ENCODE peak calls at places on chromosomes 7 and 10, in nine cellular contexts. One of them, this sample, is unnamed.

GRCh38 chr7:149028346-149029109 is at the start of gene PDIA4:
- DNase-seq in thoracic aorta: peak; percentile 97
- DNase-seq in hepatocyte: peak; percentile 99
- DNase-seq in OCI-LY7: peak; percentile 98
- DNase-seq in mammary epithelial cell: peak; percentile 100
- DNase-seq in Peyer's patch: peak; percentile 99
- DNase-seq in endodermal cell: peak; percentile 100
- DNase-seq in neural progenitor cell: peak; percentile 99
- DNase-seq in AG04450: peak; percentile 98
- DNase-seq in this sample: peak; percentile 99

GRCh38 chr7:100428967-100429636 is 529 bp upstream of the MEPCE start:
- DNase-seq in thoracic aorta: peak; percentile 100
- DNase-seq in hepatocyte: peak; percentile 100
- DNase-seq in OCI-LY7: peak; percentile 100
- DNase-seq in mammary epithelial cell: peak; percentile 99
- DNase-seq in Peyer's patch: peak; percentile 100
- DNase-seq in endodermal cell: peak; percentile 100
- DNase-seq in neural progenitor cell: peak; percentile 100
- DNase-seq in AG04450: peak; percentile 100
- DNase-seq in this sample: peak; percentile 100

GRCh38 chr10:5284311-5285057 is 80.3 kb upstream of the UCN3 start:
- DNase-seq in thoracic aorta: no peak
- DNase-seq in hepatocyte: no peak
- DNase-seq in OCI-LY7: no peak
- DNase-seq in mammary epithelial cell: peak; percentile 23
- DNase-seq in Peyer's patch: no peak
- DNase-seq in endodermal cell: no peak
- DNase-seq in neural progenitor cell: no peak
- DNase-seq in AG04450: no peak
- DNase-seq in this sample: no peak

GRCh38 chr10:72096115-72097000 is 8.0 kb upstream of the SPOCK2 start:
- DNase-seq in thoracic aorta: no peak
- DNase-seq in hepatocyte: peak; percentile 67
- DNase-seq in OCI-LY7: no peak
- DNase-seq in mammary epithelial cell: no peak
- DNase-seq in Peyer's patch: no peak
- DNase-seq in endodermal cell: no peak
- DNase-seq in neural progenitor cell: peak; percentile 32
- DNase-seq in AG04450: no peak
- DNase-seq in this sample: no peak

GRCh38 chr10:133116455-133116854 is 28.7 kb downstream of the ADGRA1 start:
- DNase-seq in thoracic aorta: no peak
- DNase-seq in hepatocyte: no peak
- DNase-seq in OCI-LY7: no peak
- DNase-seq in mammary epithelial cell: no peak
- DNase-seq in Peyer's patch: no peak
- DNase-seq in endodermal cell: no peak
- DNase-seq in neural progenitor cell: no peak
- DNase-seq in AG04450: no peak
- DNase-seq in this sample: no peak

GRCh38 chr10:53422223-53422888 is 649.8 kb upstream of the MBL2 start:
- DNase-seq in thoracic aorta: no peak
- DNase-seq in hepatocyte: no peak
- DNase-seq in OCI-LY7: no peak
- DNase-seq in mammary epithelial cell: no peak
- DNase-seq in Peyer's patch: no peak
- DNase-seq in endodermal cell: peak; percentile 45
- DNase-seq in neural progenitor cell: no peak
- DNase-seq in AG04450: no peak
- DNase-seq in this sample: no peak

GRCh38 chr10:98248018-98248417 is 20.0 kb downstream of the LOXL4 start:
- DNase-seq in thoracic aorta: no peak
- DNase-seq in hepatocyte: no peak
- DNase-seq in OCI-LY7: no peak
- DNase-seq in mammary epithelial cell: no peak
- DNase-seq in Peyer's patch: no peak
- DNase-seq in endodermal cell: no peak
- DNase-seq in neural progenitor cell: no peak
- DNase-seq in AG04450: no peak
- DNase-seq in this sample: no peak

GRCh38 chr10:16280595-16280994 is 156.2 kb upstream of the PTER start:
- DNase-seq in thoracic aorta: no peak
- DNase-seq in hepatocyte: no peak
- DNase-seq in OCI-LY7: no peak
- DNase-seq in mammary epithelial cell: no peak
- DNase-seq in Peyer's patch: no peak
- DNase-seq in endodermal cell: no peak
- DNase-seq in neural progenitor cell: no peak
- DNase-seq in AG04450: no peak
- DNase-seq in this sample: no peak

GRCh38 chr10:129949411-129950335 is 14.4 kb downstream of the EBF3 start:
- DNase-seq in thoracic aorta: no peak
- DNase-seq in hepatocyte: peak; percentile 75
- DNase-seq in OCI-LY7: no peak
- DNase-seq in mammary epithelial cell: no peak
- DNase-seq in Peyer's patch: no peak
- DNase-seq in endodermal cell: peak; percentile 82
- DNase-seq in neural progenitor cell: peak; percentile 82
- DNase-seq in AG04450: no peak
- DNase-seq in this sample: no peak

GRCh38 chr7:66930341-66930740 is 9.3 kb downstream of the TMEM248 start:
- DNase-seq in thoracic aorta: no peak
- DNase-seq in hepatocyte: peak; percentile 13
- DNase-seq in OCI-LY7: no peak
- DNase-seq in mammary epithelial cell: peak; percentile 35
- DNase-seq in Peyer's patch: no peak
- DNase-seq in endodermal cell: peak; percentile 87
- DNase-seq in neural progenitor cell: peak; percentile 83
- DNase-seq in AG04450: no peak
- DNase-seq in this sample: no peak

GRCh38 chr10:70664702-70665195 is 7.6 kb upstream of the ADAMTS14 start:
- DNase-seq in thoracic aorta: no peak
- DNase-seq in hepatocyte: peak; percentile 39
- DNase-seq in OCI-LY7: peak; percentile 24
- DNase-seq in mammary epithelial cell: peak; percentile 97
- DNase-seq in Peyer's patch: no peak
- DNase-seq in endodermal cell: peak; percentile 20
- DNase-seq in neural progenitor cell: peak; percentile 28
- DNase-seq in AG04450: peak; percentile 96
- DNase-seq in this sample: peak; percentile 62

GRCh38 chr7:101943306-101943705 is 125.9 kb downstream of the CUX1 start:
- DNase-seq in thoracic aorta: no peak
- DNase-seq in hepatocyte: no peak
- DNase-seq in OCI-LY7: no peak
- DNase-seq in mammary epithelial cell: no peak
- DNase-seq in Peyer's patch: no peak
- DNase-seq in endodermal cell: no peak
- DNase-seq in neural progenitor cell: no peak
- DNase-seq in AG04450: no peak
- DNase-seq in this sample: no peak

GRCh38 chr7:76077435-76077834 is 29.5 kb downstream of the MDH2 start:
- DNase-seq in thoracic aorta: no peak
- DNase-seq in hepatocyte: no peak
- DNase-seq in OCI-LY7: no peak
- DNase-seq in mammary epithelial cell: no peak
- DNase-seq in Peyer's patch: no peak
- DNase-seq in endodermal cell: no peak
- DNase-seq in neural progenitor cell: no peak
- DNase-seq in AG04450: no peak
- DNase-seq in this sample: no peak

GRCh38 chr7:50534690-50535290 is 30.4 kb downstream of the DDC start:
- DNase-seq in thoracic aorta: no peak
- DNase-seq in hepatocyte: peak; percentile 76
- DNase-seq in OCI-LY7: no peak
- DNase-seq in mammary epithelial cell: peak; percentile 99
- DNase-seq in Peyer's patch: no peak
- DNase-seq in endodermal cell: peak; percentile 67
- DNase-seq in neural progenitor cell: no peak
- DNase-seq in AG04450: peak; percentile 98
- DNase-seq in this sample: no peak

GRCh38 chr7:56206420-56206819 is 90.2 kb upstream of the NUPR2 start:
- DNase-seq in thoracic aorta: no peak
- DNase-seq in hepatocyte: no peak
- DNase-seq in OCI-LY7: no peak
- DNase-seq in mammary epithelial cell: no peak
- DNase-seq in Peyer's patch: no peak
- DNase-seq in endodermal cell: no peak
- DNase-seq in neural progenitor cell: no peak
- DNase-seq in AG04450: no peak
- DNase-seq in this sample: no peak
- H3K9me3 ChIP-seq in thoracic aorta: no peaks in the 10 kb centered on the region
- H3K9me3 ChIP-seq in hepatocyte: no peaks in the 10 kb centered on the region
- H3K9me3 ChIP-seq in OCI-LY7: no peaks in the 10 kb centered on the region
- H3K9me3 ChIP-seq in mammary epithelial cell: peaks cover 10% of the 10 kb centered on the region
- H3K9me3 ChIP-seq in Peyer's patch: no peaks in the 10 kb centered on the region
- H3K9me3 ChIP-seq in endodermal cell: peaks cover 72% of the 10 kb centered on the region
- H3K9me3 ChIP-seq in neural progenitor cell: peaks cover 57% of the 10 kb centered on the region
- H3K9me3 ChIP-seq in AG04450: peaks cover 15% of the 10 kb centered on the region
- H3K9me3 ChIP-seq in this sample: no peaks in the 10 kb centered on the region

GRCh38 chr7:78134256-78134655 is 335.7 kb downstream of the PHTF2 start:
- DNase-seq in thoracic aorta: no peak
- DNase-seq in hepatocyte: peak; percentile 38
- DNase-seq in OCI-LY7: peak; percentile 52
- DNase-seq in mammary epithelial cell: peak; percentile 23
- DNase-seq in Peyer's patch: no peak
- DNase-seq in endodermal cell: no peak
- DNase-seq in neural progenitor cell: peak; percentile 37
- DNase-seq in AG04450: peak; percentile 39
- DNase-seq in this sample: no peak
- TF ChIP-seq CTCF in thoracic aorta: peak; percentile 54
- TF ChIP-seq CTCF in hepatocyte: peak; percentile 55
- TF ChIP-seq CTCF in OCI-LY7: peak; percentile 83
- TF ChIP-seq CTCF in mammary epithelial cell: peak; percentile 47
- TF ChIP-seq CTCF in Peyer's patch: no peak
- TF ChIP-seq CTCF in endodermal cell: peak; percentile 84
- TF ChIP-seq CTCF in neural progenitor cell: peak; percentile 70
- TF ChIP-seq CTCF in AG04450: peak; percentile 70
- TF ChIP-seq CTCF in this sample: peak; percentile 13

GRCh38 chr10:76621886-76622620 is 1015.6 kb downstream of the KCNMA1 start:
- DNase-seq in thoracic aorta: no peak
- DNase-seq in hepatocyte: no peak
- DNase-seq in OCI-LY7: no peak
- DNase-seq in mammary epithelial cell: no peak
- DNase-seq in Peyer's patch: no peak
- DNase-seq in endodermal cell: no peak
- DNase-seq in neural progenitor cell: no peak
- DNase-seq in AG04450: no peak
- DNase-seq in this sample: no peak

GRCh38 chr10:76631054-76631453 is 1006.6 kb downstream of the KCNMA1 start:
- DNase-seq in thoracic aorta: no peak
- DNase-seq in hepatocyte: no peak
- DNase-seq in OCI-LY7: no peak
- DNase-seq in mammary epithelial cell: no peak
- DNase-seq in Peyer's patch: no peak
- DNase-seq in endodermal cell: no peak
- DNase-seq in neural progenitor cell: no peak
- DNase-seq in AG04450: no peak
- DNase-seq in this sample: no peak

GRCh38 chr10:76628801-76629200 is 1008.8 kb downstream of the KCNMA1 start:
- DNase-seq in thoracic aorta: no peak
- DNase-seq in hepatocyte: no peak
- DNase-seq in OCI-LY7: no peak
- DNase-seq in mammary epithelial cell: no peak
- DNase-seq in Peyer's patch: no peak
- DNase-seq in endodermal cell: no peak
- DNase-seq in neural progenitor cell: no peak
- DNase-seq in AG04450: no peak
- DNase-seq in this sample: no peak

GRCh38 chr10:76624470-76624869 is 1013.1 kb downstream of the KCNMA1 start:
- DNase-seq in thoracic aorta: no peak
- DNase-seq in hepatocyte: no peak
- DNase-seq in OCI-LY7: no peak
- DNase-seq in mammary epithelial cell: no peak
- DNase-seq in Peyer's patch: no peak
- DNase-seq in endodermal cell: no peak
- DNase-seq in neural progenitor cell: no peak
- DNase-seq in AG04450: no peak
- DNase-seq in this sample: no peak

DNA sequence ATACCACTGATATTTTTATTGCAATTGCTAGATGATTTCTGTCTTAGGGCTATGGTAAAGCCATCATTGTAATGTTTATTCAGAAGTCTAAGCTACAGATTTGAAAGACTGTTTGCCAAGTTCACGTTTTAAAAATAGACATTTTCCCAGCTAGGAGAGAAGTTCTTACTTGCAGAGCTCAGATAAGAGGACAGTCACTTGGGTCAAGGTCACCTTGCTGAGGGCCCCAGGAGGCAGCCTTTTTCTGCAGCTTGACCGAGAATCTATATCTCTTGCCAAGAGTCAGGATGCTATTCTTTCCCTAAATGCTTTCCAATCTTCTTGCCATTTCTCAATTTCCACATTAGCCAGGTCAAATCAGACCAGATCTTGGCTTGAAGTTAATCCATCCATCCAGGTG is 1011.2 kb downstream of the KCNMA1 start:
- DNase-seq in thoracic aorta: no peak
- DNase-seq in hepatocyte: no peak
- DNase-seq in OCI-LY7: no peak
- DNase-seq in mammary epithelial cell: no peak
- DNase-seq in Peyer's patch: no peak
- DNase-seq in endodermal cell: no peak
- DNase-seq in neural progenitor cell: no peak
- DNase-seq in AG04450: no peak
- DNase-seq in this sample: no peak
- H3K4me3 ChIP-seq in thoracic aorta: no peak overlapping the region
- H3K4me3 ChIP-seq in hepatocyte: no peak overlapping the region
- H3K4me3 ChIP-seq in OCI-LY7: no peak overlapping the region
- H3K4me3 ChIP-seq in mammary epithelial cell: no peak overlapping the region
- H3K4me3 ChIP-seq in Peyer's patch: no peak overlapping the region
- H3K4me3 ChIP-seq in endodermal cell: no peak overlapping the region
- H3K4me3 ChIP-seq in neural progenitor cell: no peak overlapping the region
- H3K4me3 ChIP-seq in AG04450: no peak overlapping the region
- H3K4me3 ChIP-seq in this sample: no peak overlapping the region

GRCh38 chr7:146874722-146875121 is 758.1 kb downstream of the CNTNAP2 start:
- DNase-seq in thoracic aorta: no peak
- DNase-seq in hepatocyte: no peak
- DNase-seq in OCI-LY7: no peak
- DNase-seq in mammary epithelial cell: no peak
- DNase-seq in Peyer's patch: no peak
- DNase-seq in endodermal cell: no peak
- DNase-seq in neural progenitor cell: no peak
- DNase-seq in AG04450: no peak
- DNase-seq in this sample: no peak

GRCh38 chr7:146875222-146875785 is 758.7 kb downstream of the CNTNAP2 start:
- DNase-seq in thoracic aorta: no peak
- DNase-seq in hepatocyte: no peak
- DNase-seq in OCI-LY7: no peak
- DNase-seq in mammary epithelial cell: no peak
- DNase-seq in Peyer's patch: no peak
- DNase-seq in endodermal cell: peak; percentile 44
- DNase-seq in neural progenitor cell: peak; percentile 38
- DNase-seq in AG04450: no peak
- DNase-seq in this sample: no peak

DNA sequence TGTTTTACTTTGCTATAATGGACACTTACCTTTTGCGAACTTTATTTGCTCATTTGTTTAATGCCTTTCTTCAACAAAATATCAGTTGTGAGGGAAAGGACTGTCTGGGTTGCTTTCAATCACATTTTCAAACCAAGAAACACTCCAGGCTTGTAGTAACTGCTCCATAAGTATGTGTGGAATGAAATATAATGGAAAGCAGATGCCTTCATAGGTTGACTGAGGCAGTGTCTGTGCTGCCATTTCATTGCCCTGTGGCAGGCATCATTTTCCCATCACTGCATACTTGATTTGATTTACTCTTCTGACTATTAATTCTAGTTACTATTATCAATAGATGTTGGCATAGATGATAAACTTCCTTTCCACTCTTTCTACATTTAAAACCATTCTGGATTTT is 762.3 kb downstream of the CNTNAP2 start:
- DNase-seq in thoracic aorta: no peak
- DNase-seq in hepatocyte: no peak
- DNase-seq in OCI-LY7: no peak
- DNase-seq in mammary epithelial cell: no peak
- DNase-seq in Peyer's patch: no peak
- DNase-seq in endodermal cell: no peak
- DNase-seq in neural progenitor cell: no peak
- DNase-seq in AG04450: no peak
- DNase-seq in this sample: no peak
- H3K9me3 ChIP-seq in thoracic aorta: no peaks in the 10 kb centered on the region
- H3K9me3 ChIP-seq in hepatocyte: no peaks in the 10 kb centered on the region
- H3K9me3 ChIP-seq in OCI-LY7: no peaks in the 10 kb centered on the region
- H3K9me3 ChIP-seq in mammary epithelial cell: peaks cover 10% of the 10 kb centered on the region
- H3K9me3 ChIP-seq in Peyer's patch: no peaks in the 10 kb centered on the region
- H3K9me3 ChIP-seq in endodermal cell: no peaks in the 10 kb centered on the region
- H3K9me3 ChIP-seq in neural progenitor cell: no peaks in the 10 kb centered on the region
- H3K9me3 ChIP-seq in AG04450: peaks cover 2% of the 10 kb centered on the region
- H3K9me3 ChIP-seq in this sample: no peaks in the 10 kb centered on the region